ENCODE peak calls at places on chromosomes 4 and X, in seven cellular contexts. R is HT1080; Y is stimulated activated effector memory CD8-positive, alpha-beta T cell treated with anti-CD3 and anti-CD28 coated beads, Interleukin-12 subunit alpha, Interleukin-12 subunit beta, amount 100 ng/mL, for 72 hours; C is NCI-H2029 treated with DMSO at 0.1 percent for 48 hours; A is HAP-1; W is CD4-positive, alpha-beta T cell; E is activated T-cell treated with anti-CD3 and anti-CD28 coated beads, Interleukin-2, amount 50 U/mL, for 72 hours. L is an unnamed sample.

GRCh38 chr4:107470173-107470572 is 249.9 kb downstream of the PAPSS1 start:
- DNase-seq in R (no peak), Y (no peak), C (no peak), A (no peak), W (no peak), E (no peak), L (no peak)

GRCh38 chr4:60938621-60939020 is 261.5 kb upstream of the ADGRL3 start:
- DNase-seq in R (no peak), Y (no peak), C (no peak), A (no peak), W (no peak), E (no peak), L (no peak)

GRCh38 chr4:83282049-83282535 is 2.5 kb downstream of the COQ2 start:
- DNase-seq in R (peak), Y (peak), C (peak), A (peak), W (no peak), E (peak), L (no peak)

GRCh38 chr4:118758293-118758692 is 73.1 kb downstream of the METTL14 start:
- DNase-seq in R (no peak), Y (no peak), C (no peak), A (no peak), W (no peak), E (no peak), L (no peak)

GRCh38 chrX:110006826-110007375 is 4.0 kb downstream of the TMEM164 start:
- DNase-seq in R (peak), Y (no peak), C (no peak), A (no peak), W (no peak), E (no peak), L (no peak)

GRCh38 chrX:71103110-71103983 is 3.2 kb downstream of the CXorf65 start:
- DNase-seq in R (no peak), Y (peak), C (no peak), A (peak), W (peak), E (peak), L (no peak)

GRCh38 chrX:80812176-80812575 is 2.5 kb upstream of the BRWD3 start:
- DNase-seq in R (peak), Y (no peak), C (no peak), A (peak), W (peak), E (peak), L (peak)

GRCh38 chr4:119314356-119314755 is 7.6 kb downstream of the FABP2 start:
- DNase-seq in R (peak), Y (no peak), C (no peak), A (peak), W (peak), E (peak), L (no peak)

GRCh38 chrX:72117636-72118215 is 14.0 kb downstream of the RTL5 start:
- DNase-seq in R (no peak), Y (no peak), C (no peak), A (no peak), W (no peak), E (no peak), L (no peak)

GRCh38 chr4:73662709-73663546 is 42.7 kb upstream of the RASSF6 start:
- DNase-seq in R (peak), Y (no peak), C (peak), A (no peak), W (no peak), E (no peak), L (no peak)